ENCODE peak calls at places on chromosomes 12 and 14, in seven cellular contexts. One of them, this sample, is unnamed.

GRCh38 chr12:89707623-89707991 is 1.0 kb downstream of the ATP2B1 start:
- DNase-seq in progenitor cell of endocrine pancreas: peak
- DNase-seq in H7: peak
- DNase-seq in hypothalamus: no peak
- DNase-seq in AG04450: no peak
- DNase-seq in astrocyte: no peak
- DNase-seq in ELR: peak
- DNase-seq in this sample: peak

GRCh38 chr12:113151655-113152054 is 2.1 kb downstream of the CFAP73 start:
- DNase-seq in progenitor cell of endocrine pancreas: no peak
- DNase-seq in H7: no peak
- DNase-seq in hypothalamus: no peak
- DNase-seq in AG04450: no peak
- DNase-seq in astrocyte: no peak
- DNase-seq in ELR: no peak
- DNase-seq in this sample: no peak

GRCh38 chr14:74834682-74835392 is 41.1 kb downstream of the PROX2 start:
- DNase-seq in progenitor cell of endocrine pancreas: no peak
- DNase-seq in H7: no peak
- DNase-seq in hypothalamus: no peak
- DNase-seq in AG04450: no peak
- DNase-seq in astrocyte: peak
- DNase-seq in ELR: peak
- DNase-seq in this sample: peak

GRCh38 chr12:57829025-57829777 is 10.7 kb upstream of the AVIL start:
- DNase-seq in progenitor cell of endocrine pancreas: no peak
- DNase-seq in H7: no peak
- DNase-seq in hypothalamus: no peak
- DNase-seq in AG04450: no peak
- DNase-seq in astrocyte: no peak
- DNase-seq in ELR: no peak
- DNase-seq in this sample: no peak

GRCh38 chr14:101226603-101227425 is 323.3 kb upstream of the RTL1 start:
- DNase-seq in progenitor cell of endocrine pancreas: no peak
- DNase-seq in H7: peak
- DNase-seq in hypothalamus: no peak
- DNase-seq in AG04450: no peak
- DNase-seq in astrocyte: no peak
- DNase-seq in ELR: no peak
- DNase-seq in this sample: no peak

GRCh38 chr14:79281244-79282199 is 929.8 kb downstream of the DIO2 start:
- DNase-seq in progenitor cell of endocrine pancreas: no peak
- DNase-seq in H7: peak
- DNase-seq in hypothalamus: no peak
- DNase-seq in AG04450: no peak
- DNase-seq in astrocyte: no peak
- DNase-seq in ELR: no peak
- DNase-seq in this sample: no peak

GRCh38 chr12:111776836-111777344 is 10.2 kb downstream of the ALDH2 start:
- DNase-seq in progenitor cell of endocrine pancreas: no peak
- DNase-seq in H7: no peak
- DNase-seq in hypothalamus: no peak
- DNase-seq in AG04450: no peak
- DNase-seq in astrocyte: no peak
- DNase-seq in ELR: no peak
- DNase-seq in this sample: no peak

GRCh38 chr14:80364274-80364673 is 153.0 kb upstream of the DIO2 start:
- DNase-seq in progenitor cell of endocrine pancreas: no peak
- DNase-seq in H7: peak
- DNase-seq in hypothalamus: no peak
- DNase-seq in AG04450: no peak
- DNase-seq in astrocyte: peak
- DNase-seq in ELR: peak
- DNase-seq in this sample: peak

GRCh38 chr14:104680806-104681688 is 8.4 kb upstream of the INF2 start:
- DNase-seq in progenitor cell of endocrine pancreas: no peak
- DNase-seq in H7: no peak
- DNase-seq in hypothalamus: peak
- DNase-seq in AG04450: no peak
- DNase-seq in astrocyte: peak
- DNase-seq in ELR: peak
- DNase-seq in this sample: peak

GRCh38 chr12:115923851-115924250 is 353.6 kb downstream of the MED13L start:
- DNase-seq in progenitor cell of endocrine pancreas: no peak
- DNase-seq in H7: no peak
- DNase-seq in hypothalamus: no peak
- DNase-seq in AG04450: no peak
- DNase-seq in astrocyte: no peak
- DNase-seq in ELR: no peak
- DNase-seq in this sample: no peak

GRCh38 chr12:55906056-55906455 is 21.6 kb downstream of the PYM1 start:
- DNase-seq in progenitor cell of endocrine pancreas: no peak
- DNase-seq in H7: no peak
- DNase-seq in hypothalamus: no peak
- DNase-seq in AG04450: no peak
- DNase-seq in astrocyte: peak
- DNase-seq in ELR: peak
- DNase-seq in this sample: no peak

GRCh38 chr14:68941820-68942219 is 37.3 kb downstream of the ACTN1 start:
- DNase-seq in progenitor cell of endocrine pancreas: no peak
- DNase-seq in H7: peak
- DNase-seq in hypothalamus: no peak
- DNase-seq in AG04450: peak
- DNase-seq in astrocyte: peak
- DNase-seq in ELR: peak
- DNase-seq in this sample: peak

GRCh38 chr12:52066346-52067080 is 3.3 kb upstream of the ATG101 start:
- DNase-seq in progenitor cell of endocrine pancreas: no peak
- DNase-seq in H7: no peak
- DNase-seq in hypothalamus: no peak
- DNase-seq in AG04450: no peak
- DNase-seq in astrocyte: no peak
- DNase-seq in ELR: peak
- DNase-seq in this sample: no peak

GRCh38 chr14:100776681-100777365 is 49.1 kb upstream of the MEG3 start:
- DNase-seq in progenitor cell of endocrine pancreas: no peak
- DNase-seq in H7: peak
- DNase-seq in hypothalamus: no peak
- DNase-seq in AG04450: no peak
- DNase-seq in astrocyte: no peak
- DNase-seq in ELR: no peak
- DNase-seq in this sample: no peak

GRCh38 chr14:36293824-36294223 is 26.6 kb downstream of the MBIP start:
- DNase-seq in progenitor cell of endocrine pancreas: no peak
- DNase-seq in H7: no peak
- DNase-seq in hypothalamus: no peak
- DNase-seq in AG04450: no peak
- DNase-seq in astrocyte: peak
- DNase-seq in ELR: peak
- DNase-seq in this sample: no peak

GRCh38 chr12:107405436-107405835 is 280.2 kb upstream of the PWP1 start:
- DNase-seq in progenitor cell of endocrine pancreas: no peak
- DNase-seq in H7: no peak
- DNase-seq in hypothalamus: no peak
- DNase-seq in AG04450: no peak
- DNase-seq in astrocyte: no peak
- DNase-seq in ELR: no peak
- DNase-seq in this sample: no peak

GRCh38 chr12:49187184-49187583 is 1.7 kb downstream of the TUBA1A start:
- DNase-seq in progenitor cell of endocrine pancreas: no peak
- DNase-seq in H7: no peak
- DNase-seq in hypothalamus: peak
- DNase-seq in AG04450: no peak
- DNase-seq in astrocyte: peak
- DNase-seq in ELR: peak
- DNase-seq in this sample: no peak

GRCh38 chr12:62632521-62632920 is 165.9 kb downstream of the MON2 start:
- DNase-seq in progenitor cell of endocrine pancreas: peak
- DNase-seq in H7: peak
- DNase-seq in hypothalamus: no peak
- DNase-seq in AG04450: no peak
- DNase-seq in astrocyte: peak
- DNase-seq in ELR: peak
- DNase-seq in this sample: peak

GRCh38 chr12:94571556-94571955 is 78.8 kb downstream of the TMCC3 start:
- DNase-seq in progenitor cell of endocrine pancreas: no peak
- DNase-seq in H7: no peak
- DNase-seq in hypothalamus: no peak
- DNase-seq in AG04450: peak
- DNase-seq in astrocyte: peak
- DNase-seq in ELR: peak
- DNase-seq in this sample: peak

GRCh38 chr14:80584638-80585505 is 356.7 kb downstream of the CEP128 start:
- DNase-seq in progenitor cell of endocrine pancreas: no peak
- DNase-seq in H7: no peak
- DNase-seq in hypothalamus: no peak
- DNase-seq in AG04450: peak
- DNase-seq in astrocyte: peak
- DNase-seq in ELR: peak
- DNase-seq in this sample: no peak

GRCh38 chr14:102822311-102822863 is 45.1 kb downstream of the TRAF3 start:
- DNase-seq in progenitor cell of endocrine pancreas: no peak
- DNase-seq in H7: no peak
- DNase-seq in hypothalamus: no peak
- DNase-seq in AG04450: no peak
- DNase-seq in astrocyte: no peak
- DNase-seq in ELR: peak
- DNase-seq in this sample: no peak

GRCh38 chr14:105852378-105853088 is 326.1 kb downstream of the TMEM121 start:
- DNase-seq in progenitor cell of endocrine pancreas: no peak
- DNase-seq in H7: peak
- DNase-seq in hypothalamus: no peak
- DNase-seq in AG04450: no peak
- DNase-seq in astrocyte: no peak
- DNase-seq in ELR: no peak
- DNase-seq in this sample: no peak

GRCh38 chr14:37985826-37986470 is 221.8 kb upstream of the SSTR1 start:
- DNase-seq in progenitor cell of endocrine pancreas: peak
- DNase-seq in H7: no peak
- DNase-seq in hypothalamus: no peak
- DNase-seq in AG04450: peak
- DNase-seq in astrocyte: peak
- DNase-seq in ELR: peak
- DNase-seq in this sample: peak

GRCh38 chr14:72164420-72165150 is 232.4 kb downstream of the RGS6 start:
- DNase-seq in progenitor cell of endocrine pancreas: no peak
- DNase-seq in H7: no peak
- DNase-seq in hypothalamus: no peak
- DNase-seq in AG04450: no peak
- DNase-seq in astrocyte: no peak
- DNase-seq in ELR: no peak
- DNase-seq in this sample: no peak

GRCh38 chr12:50659690-50660424 is 104.0 kb upstream of the ATF1 start:
- DNase-seq in progenitor cell of endocrine pancreas: no peak
- DNase-seq in H7: no peak
- DNase-seq in hypothalamus: no peak
- DNase-seq in AG04450: no peak
- DNase-seq in astrocyte: no peak
- DNase-seq in ELR: no peak
- DNase-seq in this sample: no peak

GRCh38 chr14:88554458-88555286 is at the start of gene PTPN21:
- DNase-seq in progenitor cell of endocrine pancreas: peak
- DNase-seq in H7: peak
- DNase-seq in hypothalamus: peak
- DNase-seq in AG04450: no peak
- DNase-seq in astrocyte: peak
- DNase-seq in ELR: peak
- DNase-seq in this sample: peak

GRCh38 chr12:20602671-20603402 is 92.3 kb upstream of the SLCO1C1 start:
- DNase-seq in progenitor cell of endocrine pancreas: no peak
- DNase-seq in H7: no peak
- DNase-seq in hypothalamus: no peak
- DNase-seq in AG04450: no peak
- DNase-seq in astrocyte: peak
- DNase-seq in ELR: peak
- DNase-seq in this sample: no peak

GRCh38 chr12:82688035-82688501 is 1.4 kb downstream of the TMTC2 start:
- DNase-seq in progenitor cell of endocrine pancreas: no peak
- DNase-seq in H7: no peak
- DNase-seq in hypothalamus: no peak
- DNase-seq in AG04450: no peak
- DNase-seq in astrocyte: peak
- DNase-seq in ELR: peak
- DNase-seq in this sample: peak

GRCh38 chr12:72053604-72054003 is 115.0 kb downstream of the TPH2 start:
- DNase-seq in progenitor cell of endocrine pancreas: no peak
- DNase-seq in H7: no peak
- DNase-seq in hypothalamus: no peak
- DNase-seq in AG04450: no peak
- DNase-seq in astrocyte: peak
- DNase-seq in ELR: no peak
- DNase-seq in this sample: no peak

GRCh38 chr12:724194-724855 is 28.1 kb upstream of the WNK1 start:
- DNase-seq in progenitor cell of endocrine pancreas: no peak
- DNase-seq in H7: peak
- DNase-seq in hypothalamus: no peak
- DNase-seq in AG04450: no peak
- DNase-seq in astrocyte: no peak
- DNase-seq in ELR: peak
- DNase-seq in this sample: no peak

GRCh38 chr14:34465069-34465859 is 3.2 kb upstream of the SPTSSA start:
- DNase-seq in progenitor cell of endocrine pancreas: no peak
- DNase-seq in H7: no peak
- DNase-seq in hypothalamus: no peak
- DNase-seq in AG04450: no peak
- DNase-seq in astrocyte: peak
- DNase-seq in ELR: peak
- DNase-seq in this sample: peak

GRCh38 chr12:57816855-57817151 is 1.7 kb downstream of the AVIL start:
- DNase-seq in progenitor cell of endocrine pancreas: no peak
- DNase-seq in H7: no peak
- DNase-seq in hypothalamus: no peak
- DNase-seq in AG04450: no peak
- DNase-seq in astrocyte: no peak
- DNase-seq in ELR: no peak
- DNase-seq in this sample: no peak

GRCh38 chr14:35695647-35696046 is 113.4 kb downstream of the RALGAPA1 start:
- DNase-seq in progenitor cell of endocrine pancreas: no peak
- DNase-seq in H7: no peak
- DNase-seq in hypothalamus: no peak
- DNase-seq in AG04450: no peak
- DNase-seq in astrocyte: peak
- DNase-seq in ELR: no peak
- DNase-seq in this sample: no peak

GRCh38 chr12:82950362-82950761 is 263.7 kb downstream of the TMTC2 start:
- DNase-seq in progenitor cell of endocrine pancreas: no peak
- DNase-seq in H7: no peak
- DNase-seq in hypothalamus: no peak
- DNase-seq in AG04450: no peak
- DNase-seq in astrocyte: no peak
- DNase-seq in ELR: no peak
- DNase-seq in this sample: no peak

GRCh38 chr12:180445-180844 is 33.5 kb downstream of the SLC6A12 start:
- DNase-seq in progenitor cell of endocrine pancreas: no peak
- DNase-seq in H7: peak
- DNase-seq in hypothalamus: no peak
- DNase-seq in AG04450: no peak
- DNase-seq in astrocyte: peak
- DNase-seq in ELR: no peak
- DNase-seq in this sample: no peak

GRCh38 chr12:89247541-89247942 is 104.8 kb downstream of the DUSP6 start:
- DNase-seq in progenitor cell of endocrine pancreas: no peak
- DNase-seq in H7: peak
- DNase-seq in hypothalamus: no peak
- DNase-seq in AG04450: no peak
- DNase-seq in astrocyte: no peak
- DNase-seq in ELR: no peak
- DNase-seq in this sample: no peak

GRCh38 chr12:78418919-78419318 is 445.7 kb upstream of the SYT1 start:
- DNase-seq in progenitor cell of endocrine pancreas: no peak
- DNase-seq in H7: no peak
- DNase-seq in hypothalamus: no peak
- DNase-seq in AG04450: no peak
- DNase-seq in astrocyte: no peak
- DNase-seq in ELR: no peak
- DNase-seq in this sample: no peak

This sample was measured in ACHN.